ENCODE peak calls at places on chromosomes 1 and 21, in five cellular contexts. F is H1, N is K562, S is HCT116, Z is HepG2. M is an unnamed sample.

GRCh38 chr1:106435269-106435668 is 621.2 kb upstream of the PRMT6 start:
- DNase-seq in F (no peak), N (no peak), S (no peak), Z (no peak), M (no peak)

GRCh38 chr1:159916240-159917051 is 8.9 kb downstream of the TAGLN2 start:
- DNase-seq in F (no peak), N (no peak), S (no peak), Z (peak), M (peak)

GRCh38 chr1:20290624-20291597 is at the start of gene VWA5B1:
- DNase-seq in F (peak), N (peak), S (no peak), Z (no peak), M (no peak)

GRCh38 chr1:86508583-86508969 is 38.3 kb upstream of the CLCA4 start:
- DNase-seq in F (no peak), N (no peak), S (no peak), Z (no peak), M (no peak)

GRCh38 chr1:115660151-115660550 is 18.4 kb downstream of the VANGL1 start:
- DNase-seq in F (no peak), N (no peak), S (no peak), Z (no peak), M (no peak)

GRCh38 chr1:166907763-166908162 is 31.7 kb upstream of the TADA1 start:
- DNase-seq in F (no peak), N (no peak), S (no peak), Z (no peak), M (no peak)

GRCh38 chr1:118944133-118944532 is 44.0 kb downstream of the TBX15 start:
- DNase-seq in F (no peak), N (no peak), S (no peak), Z (no peak), M (no peak)

GRCh38 chr1:114113801-114114750 is 39.6 kb downstream of the SYT6 start:
- DNase-seq in F (no peak), N (peak), S (peak), Z (no peak), M (no peak)

GRCh38 chr1:147245586-147246021 is 3.1 kb downstream of the CHD1L start:
- DNase-seq in F (no peak), N (peak), S (no peak), Z (no peak), M (no peak)

GRCh38 chr1:222459652-222460051 is 88.3 kb downstream of the HHIPL2 start:
- DNase-seq in F (no peak), N (no peak), S (no peak), Z (no peak), M (no peak)

GRCh38 chr1:98467584-98467983 is 193.9 kb upstream of the SNX7 start:
- DNase-seq in F (no peak), N (no peak), S (no peak), Z (no peak), M (no peak)

GRCh38 chr21:44423312-44423821 is 31.9 kb upstream of the LRRC3 start:
- DNase-seq in F (no peak), N (no peak), S (no peak), Z (no peak), M (no peak)

GRCh38 chr1:244863491-244864252 is 671 bp downstream of the HNRNPU start:
- DNase-seq in F (no peak), N (peak), S (no peak), Z (no peak), M (no peak)

GRCh38 chr1:25654109-25654660 is 37.6 kb downstream of the MAN1C1 start:
- DNase-seq in F (no peak), N (no peak), S (no peak), Z (no peak), M (no peak)

GRCh38 chr1:28971980-28972771 is 57.8 kb downstream of the EPB41 start:
- DNase-seq in F (no peak), N (no peak), S (peak), Z (no peak), M (no peak)

GRCh38 chr1:161484613-161485012 is 20.6 kb upstream of the FCGR2A start:
- DNase-seq in F (no peak), N (no peak), S (no peak), Z (no peak), M (peak)

GRCh38 chr1:67722292-67722944 is 37.4 kb downstream of the GADD45A start:
- DNase-seq in F (no peak), N (no peak), S (no peak), Z (no peak), M (no peak)

GRCh38 chr1:231817813-231818212 is 191.2 kb downstream of the DISC1 start:
- DNase-seq in F (no peak), N (no peak), S (no peak), Z (no peak), M (no peak)

GRCh38 chr1:3603566-3604467 is 7.5 kb downstream of the MEGF6 start:
- DNase-seq in F (no peak), N (no peak), S (no peak), Z (no peak), M (no peak)

GRCh38 chr1:112267929-112268328 is 128.1 kb upstream of the CTTNBP2NL start:
- DNase-seq in F (no peak), N (no peak), S (no peak), Z (no peak), M (no peak)

GRCh38 chr1:71908871-71909390 is 373.4 kb downstream of the NEGR1 start:
- DNase-seq in F (no peak), N (no peak), S (no peak), Z (no peak), M (no peak)

GRCh38 chr1:13450204-13450603 is 40.0 kb downstream of the PRAMEF20 start:
- DNase-seq in F (no peak), N (no peak), S (no peak), Z (no peak), M (no peak)

GRCh38 chr1:165549908-165550480 is 6.2 kb downstream of the LRRC52 start:
- DNase-seq in F (no peak), N (no peak), S (no peak), Z (no peak), M (no peak)

GRCh38 chr1:224497714-224498573 is 63.3 kb upstream of the WDR26 start:
- DNase-seq in F (no peak), N (no peak), S (no peak), Z (no peak), M (no peak)

GRCh38 chr1:175536369-175536768 is 207.0 kb downstream of the TNR start:
- DNase-seq in F (no peak), N (no peak), S (no peak), Z (no peak), M (no peak)

GRCh38 chr1:38034871-38035270 is 11.7 kb downstream of the POU3F1 start:
- DNase-seq in F (no peak), N (no peak), S (no peak), Z (no peak), M (no peak)

GRCh38 chr21:34885636-34886553 is 163.2 kb downstream of the RUNX1 start:
- DNase-seq in F (no peak), N (no peak), S (no peak), Z (peak), M (peak)

GRCh38 chr1:177385760-177386698 is 215.3 kb downstream of the BRINP2 start:
- DNase-seq in F (no peak), N (no peak), S (no peak), Z (no peak), M (no peak)

DNA sequence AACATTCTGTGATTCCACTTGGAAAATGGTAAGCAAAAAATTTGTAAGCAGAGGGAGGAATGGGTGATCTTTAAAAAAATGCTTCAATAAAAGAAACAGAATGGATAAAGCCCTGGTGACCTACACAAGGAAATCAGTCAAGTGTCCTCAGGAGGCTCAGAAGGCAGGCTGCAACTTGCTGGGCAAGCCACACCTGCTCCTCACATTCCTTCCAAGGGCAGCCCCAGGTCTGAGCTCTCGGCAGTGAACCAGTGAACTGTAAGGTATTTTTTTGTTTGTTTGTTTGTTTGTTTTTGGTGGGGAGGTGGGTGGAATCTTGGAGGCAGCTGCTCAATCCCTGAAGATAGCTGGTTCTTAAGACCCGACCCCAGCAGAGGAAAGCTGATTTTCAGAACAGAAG is 4.4 kb downstream of the TACSTD2 start:
- DNase-seq in F (no peak), N (no peak), S (no peak), Z (no peak), M (peak)
- TF ChIP-seq JUND in F (no peak), N (no peak), S (no peak), Z (no peak), M (no peak)

GRCh38 chr1:234659538-234659937 is 49.6 kb upstream of the IRF2BP2 start:
- DNase-seq in F (no peak), N (no peak), S (peak), Z (peak), M (no peak)

GRCh38 chr1:234656070-234656875 is 46.3 kb upstream of the IRF2BP2 start:
- DNase-seq in F (peak), N (no peak), S (no peak), Z (no peak), M (no peak)

GRCh38 chr1:234655328-234656069 is 45.5 kb upstream of the IRF2BP2 start:
- DNase-seq in F (no peak), N (no peak), S (no peak), Z (no peak), M (peak)

GRCh38 chr1:234658143-234658542 is 48.2 kb upstream of the IRF2BP2 start:
- DNase-seq in F (no peak), N (no peak), S (peak), Z (peak), M (peak)

DNA sequence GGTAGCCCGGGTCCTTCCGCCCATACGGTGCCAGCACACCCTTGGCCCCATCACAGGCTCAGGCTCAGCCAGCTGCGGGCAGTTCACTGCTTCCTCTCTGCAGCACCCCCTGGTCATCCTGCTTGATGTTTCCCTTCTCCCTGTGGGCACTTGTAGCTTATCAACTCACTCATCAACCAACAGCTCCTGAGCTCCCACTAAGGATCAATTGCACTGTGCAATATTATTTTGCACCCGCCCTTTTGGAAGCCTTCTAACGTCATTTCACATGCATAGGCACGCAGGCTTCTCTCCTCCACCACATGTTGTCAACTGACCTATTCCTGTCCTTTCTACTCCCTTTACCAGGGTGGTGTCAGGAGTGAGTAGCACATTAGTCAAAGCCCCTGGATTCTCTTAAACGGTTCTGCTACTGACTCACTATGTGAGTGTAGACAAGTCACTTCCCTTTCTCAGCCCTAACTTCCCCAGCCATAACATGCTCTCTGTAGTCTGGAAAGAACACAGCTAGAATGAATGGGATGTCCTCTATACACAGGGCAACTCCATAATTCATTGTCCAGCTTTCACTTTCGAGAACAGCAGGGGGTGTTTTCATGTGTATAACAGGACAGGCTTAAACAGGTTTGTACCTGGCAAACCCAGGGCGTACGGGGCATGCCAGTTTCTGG is 47.1 kb upstream of the IRF2BP2 start:
- DNase-seq in F (no peak), N (no peak), S (peak), Z (peak), M (peak)
- TF ChIP-seq JUND in F (no peak), N (peak), S (peak), Z (no peak), M (no peak)

GRCh38 chr1:188479146-188479545 is 1650.4 kb downstream of the PLA2G4A start:
- DNase-seq in F (no peak), N (no peak), S (no peak), Z (no peak), M (peak)
- TF ChIP-seq JUND in F (no peak), N (no peak), S (no peak), Z (no peak), M (no peak)

GRCh38 chr1:11330411-11330810 is 57.4 kb downstream of the UBIAD1 start:
- DNase-seq in F (no peak), N (no peak), S (no peak), Z (no peak), M (no peak)
- TF ChIP-seq JUND in F (no peak), N (no peak), S (no peak), Z (no peak), M (no peak)

GRCh38 chr21:42222821-42223390 is 4.0 kb downstream of the ABCG1 start:
- DNase-seq in F (no peak), N (no peak), S (no peak), Z (no peak), M (no peak)
- TF ChIP-seq JUND in F (no peak), N (no peak), S (no peak), Z (no peak), M (no peak)

GRCh38 chr1:56390540-56390867 is 188.9 kb downstream of the PLPP3 start:
- DNase-seq in F (no peak), N (no peak), S (no peak), Z (no peak), M (no peak)

GRCh38 chr1:56390934-56391731 is 188.2 kb downstream of the PLPP3 start:
- DNase-seq in F (no peak), N (no peak), S (no peak), Z (no peak), M (no peak)

GRCh38 chr1:56385314-56385713 is 194.0 kb downstream of the PLPP3 start:
- DNase-seq in F (no peak), N (no peak), S (no peak), Z (no peak), M (no peak)

GRCh38 chr1:56389813-56390539 is 189.4 kb downstream of the PLPP3 start:
- DNase-seq in F (no peak), N (no peak), S (no peak), Z (no peak), M (peak)

DNA sequence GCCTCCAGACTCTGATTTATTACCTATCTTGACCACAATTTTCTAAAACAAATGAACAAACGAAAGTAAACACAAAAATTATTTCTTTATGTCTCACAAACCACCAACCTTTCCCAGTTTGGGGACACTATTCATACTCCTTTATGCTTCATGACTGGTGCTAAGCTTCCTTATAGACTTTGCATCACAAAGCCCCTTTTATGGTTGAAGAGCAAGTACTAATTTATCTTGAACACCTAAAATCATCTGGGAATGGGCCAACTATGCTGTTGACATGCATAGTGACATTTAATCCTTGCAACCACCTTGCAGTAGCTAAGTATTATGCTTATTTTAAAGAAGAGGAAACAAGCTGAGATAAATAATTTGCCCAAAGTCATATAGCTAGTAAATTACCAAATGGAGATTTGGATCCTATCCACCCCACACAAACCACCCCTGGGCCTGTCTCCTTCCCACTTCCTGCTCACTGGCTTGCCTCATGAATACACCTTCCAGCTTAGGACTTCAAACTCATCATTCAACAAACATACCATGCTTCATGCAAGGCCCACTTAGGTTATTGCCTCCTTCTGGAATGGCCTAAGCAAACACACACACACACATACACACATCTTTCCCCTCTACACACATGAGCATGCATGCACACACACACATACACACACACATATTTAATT is 192.2 kb downstream of the PLPP3 start:
- DNase-seq in F (no peak), N (no peak), S (no peak), Z (peak), M (no peak)
- TF ChIP-seq JUND in F (no peak), N (no peak), S (no peak), Z (no peak), M (no peak)

DNA sequence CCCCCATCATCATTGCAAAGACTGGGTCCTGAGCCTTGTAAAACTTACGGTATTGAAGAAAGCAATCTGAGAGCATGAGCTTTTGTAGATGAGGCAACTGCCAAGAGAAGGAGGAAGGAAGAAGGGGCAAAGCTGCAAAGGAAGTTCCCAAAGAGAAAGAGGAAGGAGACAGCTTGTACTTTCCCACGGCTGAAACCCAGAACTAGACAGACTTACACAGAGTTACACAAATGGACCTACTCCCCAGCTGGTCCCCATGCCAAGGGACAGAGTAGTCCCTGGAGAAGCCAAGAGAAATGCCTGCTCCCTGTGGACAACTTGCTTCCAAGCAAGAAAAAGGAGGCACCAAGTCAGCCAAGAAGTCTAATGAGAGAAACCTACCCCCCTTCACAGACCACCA is 22.6 kb downstream of the SLC5A9 start:
- DNase-seq in F (no peak), N (no peak), S (no peak), Z (no peak), M (no peak)
- TF ChIP-seq JUND in F (no peak), N (no peak), S (no peak), Z (no peak), M (no peak)